ENCODE peak calls at places on chromosomes 3 and 15, in ten cellular contexts. One of them, this sample, is unnamed.

GRCh38 chr15:66193066-66193465 is 60.5 kb downstream of the MEGF11 start:
- DNase-seq in cardiac fibroblast: no peak
- DNase-seq in thoracic aorta: no peak
- DNase-seq in CD8-positive, alpha-beta T cell: no peak
- DNase-seq in stimulated activated effector memory CD8-positive, alpha-beta T cell treated with anti-CD3 and anti-CD28 coated beads, Interleukin-12 subunit alpha, Interleukin-12 subunit beta, amount 100 ng/mL, for 72 hours: no peak
- DNase-seq in body of pancreas: no peak
- DNase-seq in endothelial cell: no peak
- DNase-seq in COR-L47: no peak
- DNase-seq in GM12864: no peak
- DNase-seq in memory B cell: no peak
- DNase-seq in this sample: no peak

GRCh38 chr3:30648670-30649357 is 42.4 kb downstream of the TGFBR2 start:
- DNase-seq in thoracic aorta: no peak
- DNase-seq in GM12864: no peak
- DNase-seq in body of pancreas: no peak
- DNase-seq in memory B cell: no peak
- DNase-seq in CD8-positive, alpha-beta T cell: no peak
- DNase-seq in endothelial cell: no peak
- DNase-seq in stimulated activated effector memory CD8-positive, alpha-beta T cell treated with anti-CD3 and anti-CD28 coated beads, Interleukin-12 subunit alpha, Interleukin-12 subunit beta, amount 100 ng/mL, for 72 hours: no peak
- DNase-seq in COR-L47: no peak
- DNase-seq in cardiac fibroblast: no peak
- DNase-seq in this sample: no peak

GRCh38 chr3:57017481-57017880 is 43.0 kb upstream of the SPATA12 start:
- DNase-seq in stimulated activated effector memory CD8-positive, alpha-beta T cell treated with anti-CD3 and anti-CD28 coated beads, Interleukin-12 subunit alpha, Interleukin-12 subunit beta, amount 100 ng/mL, for 72 hours: no peak
- DNase-seq in CD8-positive, alpha-beta T cell: no peak
- DNase-seq in body of pancreas: peak; percentile 31
- DNase-seq in GM12864: no peak
- DNase-seq in cardiac fibroblast: peak; percentile 51
- DNase-seq in COR-L47: no peak
- DNase-seq in memory B cell: no peak
- DNase-seq in endothelial cell: no peak
- DNase-seq in thoracic aorta: no peak
- DNase-seq in this sample: no peak

GRCh38 chr3:41684802-41685740 is 276.8 kb downstream of the ULK4 start:
- DNase-seq in thoracic aorta: no peak
- DNase-seq in body of pancreas: no peak
- DNase-seq in memory B cell: no peak
- DNase-seq in GM12864: no peak
- DNase-seq in COR-L47: no peak
- DNase-seq in stimulated activated effector memory CD8-positive, alpha-beta T cell treated with anti-CD3 and anti-CD28 coated beads, Interleukin-12 subunit alpha, Interleukin-12 subunit beta, amount 100 ng/mL, for 72 hours: no peak
- DNase-seq in CD8-positive, alpha-beta T cell: no peak
- DNase-seq in cardiac fibroblast: no peak
- DNase-seq in endothelial cell: no peak
- DNase-seq in this sample: no peak

GRCh38 chr3:152382312-152383135 is 113.8 kb downstream of the MBNL1 start:
- DNase-seq in endothelial cell: no peak
- DNase-seq in CD8-positive, alpha-beta T cell: no peak
- DNase-seq in memory B cell: no peak
- DNase-seq in body of pancreas: no peak
- DNase-seq in GM12864: no peak
- DNase-seq in COR-L47: no peak
- DNase-seq in thoracic aorta: no peak
- DNase-seq in cardiac fibroblast: peak; percentile 57
- DNase-seq in stimulated activated effector memory CD8-positive, alpha-beta T cell treated with anti-CD3 and anti-CD28 coated beads, Interleukin-12 subunit alpha, Interleukin-12 subunit beta, amount 100 ng/mL, for 72 hours: no peak
- DNase-seq in this sample: no peak

GRCh38 chr15:78715930-78716329 is 74.9 kb upstream of the CHRNB4 start:
- DNase-seq in body of pancreas: no peak
- DNase-seq in GM12864: no peak
- DNase-seq in cardiac fibroblast: peak; percentile 12
- DNase-seq in stimulated activated effector memory CD8-positive, alpha-beta T cell treated with anti-CD3 and anti-CD28 coated beads, Interleukin-12 subunit alpha, Interleukin-12 subunit beta, amount 100 ng/mL, for 72 hours: no peak
- DNase-seq in CD8-positive, alpha-beta T cell: no peak
- DNase-seq in thoracic aorta: no peak
- DNase-seq in memory B cell: no peak
- DNase-seq in COR-L47: no peak
- DNase-seq in endothelial cell: no peak
- DNase-seq in this sample: no peak

GRCh38 chr3:125150525-125151436 is 61.8 kb downstream of the SLC12A8 start:
- DNase-seq in endothelial cell: peak; percentile 65
- DNase-seq in GM12864: no peak
- DNase-seq in COR-L47: peak; percentile 15
- DNase-seq in memory B cell: no peak
- DNase-seq in thoracic aorta: no peak
- DNase-seq in cardiac fibroblast: no peak
- DNase-seq in body of pancreas: peak; percentile 59
- DNase-seq in stimulated activated effector memory CD8-positive, alpha-beta T cell treated with anti-CD3 and anti-CD28 coated beads, Interleukin-12 subunit alpha, Interleukin-12 subunit beta, amount 100 ng/mL, for 72 hours: peak; percentile 63
- DNase-seq in CD8-positive, alpha-beta T cell: peak; percentile 49
- DNase-seq in this sample: no peak

GRCh38 chr15:94231728-94232086 is 346 bp downstream of the MCTP2 start:
- DNase-seq in GM12864: no peak
- DNase-seq in memory B cell: peak; percentile 12
- DNase-seq in COR-L47: no peak
- DNase-seq in body of pancreas: peak; percentile 42
- DNase-seq in cardiac fibroblast: no peak
- DNase-seq in thoracic aorta: no peak
- DNase-seq in CD8-positive, alpha-beta T cell: no peak
- DNase-seq in endothelial cell: peak; percentile 20
- DNase-seq in stimulated activated effector memory CD8-positive, alpha-beta T cell treated with anti-CD3 and anti-CD28 coated beads, Interleukin-12 subunit alpha, Interleukin-12 subunit beta, amount 100 ng/mL, for 72 hours: no peak
- DNase-seq in this sample: no peak

GRCh38 chr3:150409125-150409526 is 1.0 kb downstream of the TSC22D2 start:
- DNase-seq in CD8-positive, alpha-beta T cell: no peak
- DNase-seq in COR-L47: peak; percentile 41
- DNase-seq in thoracic aorta: no peak
- DNase-seq in cardiac fibroblast: no peak
- DNase-seq in stimulated activated effector memory CD8-positive, alpha-beta T cell treated with anti-CD3 and anti-CD28 coated beads, Interleukin-12 subunit alpha, Interleukin-12 subunit beta, amount 100 ng/mL, for 72 hours: no peak
- DNase-seq in memory B cell: no peak
- DNase-seq in endothelial cell: no peak
- DNase-seq in GM12864: no peak
- DNase-seq in body of pancreas: no peak
- DNase-seq in this sample: no peak

GRCh38 chr3:136916200-136916599 is 41.6 kb upstream of the IL20RB start:
- DNase-seq in endothelial cell: no peak
- DNase-seq in COR-L47: no peak
- DNase-seq in GM12864: no peak
- DNase-seq in CD8-positive, alpha-beta T cell: no peak
- DNase-seq in body of pancreas: no peak
- DNase-seq in thoracic aorta: no peak
- DNase-seq in cardiac fibroblast: no peak
- DNase-seq in stimulated activated effector memory CD8-positive, alpha-beta T cell treated with anti-CD3 and anti-CD28 coated beads, Interleukin-12 subunit alpha, Interleukin-12 subunit beta, amount 100 ng/mL, for 72 hours: no peak
- DNase-seq in memory B cell: no peak
- DNase-seq in this sample: no peak

GRCh38 chr3:186259612-186260383 is 102.2 kb downstream of the DGKG start:
- DNase-seq in body of pancreas: peak; percentile 81
- DNase-seq in GM12864: no peak
- DNase-seq in cardiac fibroblast: peak; percentile 72
- DNase-seq in endothelial cell: peak; percentile 88
- DNase-seq in memory B cell: peak; percentile 70
- DNase-seq in COR-L47: peak; percentile 58
- DNase-seq in thoracic aorta: no peak
- DNase-seq in stimulated activated effector memory CD8-positive, alpha-beta T cell treated with anti-CD3 and anti-CD28 coated beads, Interleukin-12 subunit alpha, Interleukin-12 subunit beta, amount 100 ng/mL, for 72 hours: peak; percentile 37
- DNase-seq in CD8-positive, alpha-beta T cell: peak; percentile 54
- DNase-seq in this sample: peak; percentile 49

GRCh38 chr15:44584162-44584749 is 47.3 kb downstream of the EIF3J start:
- DNase-seq in COR-L47: no peak
- DNase-seq in GM12864: peak; percentile 12
- DNase-seq in thoracic aorta: no peak
- DNase-seq in cardiac fibroblast: peak; percentile 47
- DNase-seq in CD8-positive, alpha-beta T cell: peak; percentile 58
- DNase-seq in memory B cell: peak; percentile 49
- DNase-seq in body of pancreas: peak; percentile 31
- DNase-seq in stimulated activated effector memory CD8-positive, alpha-beta T cell treated with anti-CD3 and anti-CD28 coated beads, Interleukin-12 subunit alpha, Interleukin-12 subunit beta, amount 100 ng/mL, for 72 hours: peak; percentile 36
- DNase-seq in endothelial cell: peak; percentile 41
- DNase-seq in this sample: no peak

GRCh38 chr3:65285956-65286355 is 598.2 kb upstream of the ADAMTS9 start:
- DNase-seq in CD8-positive, alpha-beta T cell: no peak
- DNase-seq in cardiac fibroblast: no peak
- DNase-seq in endothelial cell: no peak
- DNase-seq in COR-L47: no peak
- DNase-seq in stimulated activated effector memory CD8-positive, alpha-beta T cell treated with anti-CD3 and anti-CD28 coated beads, Interleukin-12 subunit alpha, Interleukin-12 subunit beta, amount 100 ng/mL, for 72 hours: no peak
- DNase-seq in memory B cell: no peak
- DNase-seq in thoracic aorta: no peak
- DNase-seq in GM12864: no peak
- DNase-seq in body of pancreas: no peak
- DNase-seq in this sample: no peak

GRCh38 chr15:100849021-100849831 is 30.4 kb upstream of the ALDH1A3 start:
- DNase-seq in CD8-positive, alpha-beta T cell: peak; percentile 61
- DNase-seq in GM12864: no peak
- DNase-seq in body of pancreas: peak; percentile 65
- DNase-seq in endothelial cell: peak; percentile 15
- DNase-seq in memory B cell: peak; percentile 29
- DNase-seq in stimulated activated effector memory CD8-positive, alpha-beta T cell treated with anti-CD3 and anti-CD28 coated beads, Interleukin-12 subunit alpha, Interleukin-12 subunit beta, amount 100 ng/mL, for 72 hours: no peak
- DNase-seq in cardiac fibroblast: peak; percentile 26
- DNase-seq in COR-L47: peak; percentile 45
- DNase-seq in thoracic aorta: no peak
- DNase-seq in this sample: peak; percentile 18

GRCh38 chr15:59550961-59551360 is 60.6 kb upstream of the GCNT3 start:
- DNase-seq in COR-L47: no peak
- DNase-seq in body of pancreas: no peak
- DNase-seq in endothelial cell: no peak
- DNase-seq in memory B cell: no peak
- DNase-seq in thoracic aorta: no peak
- DNase-seq in CD8-positive, alpha-beta T cell: no peak
- DNase-seq in GM12864: no peak
- DNase-seq in stimulated activated effector memory CD8-positive, alpha-beta T cell treated with anti-CD3 and anti-CD28 coated beads, Interleukin-12 subunit alpha, Interleukin-12 subunit beta, amount 100 ng/mL, for 72 hours: no peak
- DNase-seq in cardiac fibroblast: no peak
- DNase-seq in this sample: no peak

GRCh38 chr3:57227930-57228733 is 603 bp downstream of the APPL1 start:
- DNase-seq in stimulated activated effector memory CD8-positive, alpha-beta T cell treated with anti-CD3 and anti-CD28 coated beads, Interleukin-12 subunit alpha, Interleukin-12 subunit beta, amount 100 ng/mL, for 72 hours: peak; percentile 15
- DNase-seq in thoracic aorta: no peak
- DNase-seq in COR-L47: no peak
- DNase-seq in body of pancreas: peak; percentile 43
- DNase-seq in cardiac fibroblast: peak; percentile 55
- DNase-seq in endothelial cell: peak; percentile 38
- DNase-seq in CD8-positive, alpha-beta T cell: peak; percentile 51
- DNase-seq in GM12864: no peak
- DNase-seq in memory B cell: no peak
- DNase-seq in this sample: peak; percentile 26

GRCh38 chr3:18062289-18063025 is 320.0 kb upstream of the TBC1D5 start:
- DNase-seq in body of pancreas: no peak
- DNase-seq in CD8-positive, alpha-beta T cell: no peak
- DNase-seq in GM12864: no peak
- DNase-seq in endothelial cell: no peak
- DNase-seq in thoracic aorta: no peak
- DNase-seq in cardiac fibroblast: no peak
- DNase-seq in stimulated activated effector memory CD8-positive, alpha-beta T cell treated with anti-CD3 and anti-CD28 coated beads, Interleukin-12 subunit alpha, Interleukin-12 subunit beta, amount 100 ng/mL, for 72 hours: no peak
- DNase-seq in COR-L47: no peak
- DNase-seq in memory B cell: no peak
- DNase-seq in this sample: no peak

GRCh38 chr15:83626171-83626802 is 27.6 kb upstream of the ADAMTSL3 start:
- DNase-seq in thoracic aorta: no peak
- DNase-seq in GM12864: no peak
- DNase-seq in memory B cell: no peak
- DNase-seq in endothelial cell: no peak
- DNase-seq in cardiac fibroblast: peak; percentile 11
- DNase-seq in body of pancreas: no peak
- DNase-seq in CD8-positive, alpha-beta T cell: no peak
- DNase-seq in stimulated activated effector memory CD8-positive, alpha-beta T cell treated with anti-CD3 and anti-CD28 coated beads, Interleukin-12 subunit alpha, Interleukin-12 subunit beta, amount 100 ng/mL, for 72 hours: no peak
- DNase-seq in COR-L47: no peak
- DNase-seq in this sample: no peak

GRCh38 chr3:148815736-148816135 is 11.9 kb upstream of the CPB1 start:
- DNase-seq in thoracic aorta: no peak
- DNase-seq in stimulated activated effector memory CD8-positive, alpha-beta T cell treated with anti-CD3 and anti-CD28 coated beads, Interleukin-12 subunit alpha, Interleukin-12 subunit beta, amount 100 ng/mL, for 72 hours: no peak
- DNase-seq in body of pancreas: no peak
- DNase-seq in COR-L47: no peak
- DNase-seq in memory B cell: no peak
- DNase-seq in endothelial cell: no peak
- DNase-seq in CD8-positive, alpha-beta T cell: no peak
- DNase-seq in cardiac fibroblast: no peak
- DNase-seq in GM12864: no peak
- DNase-seq in this sample: no peak

GRCh38 chr3:102741105-102741504 is 306.3 kb downstream of the ZPLD1 start:
- DNase-seq in cardiac fibroblast: no peak
- DNase-seq in CD8-positive, alpha-beta T cell: no peak
- DNase-seq in COR-L47: peak; percentile 10
- DNase-seq in GM12864: no peak
- DNase-seq in memory B cell: no peak
- DNase-seq in body of pancreas: no peak
- DNase-seq in endothelial cell: no peak
- DNase-seq in stimulated activated effector memory CD8-positive, alpha-beta T cell treated with anti-CD3 and anti-CD28 coated beads, Interleukin-12 subunit alpha, Interleukin-12 subunit beta, amount 100 ng/mL, for 72 hours: no peak
- DNase-seq in thoracic aorta: no peak
- DNase-seq in this sample: no peak

GRCh38 chr15:91113036-91113435 is 13.0 kb downstream of the SV2B start:
- DNase-seq in cardiac fibroblast: no peak
- DNase-seq in GM12864: no peak
- DNase-seq in thoracic aorta: no peak
- DNase-seq in endothelial cell: no peak
- DNase-seq in COR-L47: peak; percentile 2
- DNase-seq in memory B cell: no peak
- DNase-seq in body of pancreas: no peak
- DNase-seq in CD8-positive, alpha-beta T cell: no peak
- DNase-seq in stimulated activated effector memory CD8-positive, alpha-beta T cell treated with anti-CD3 and anti-CD28 coated beads, Interleukin-12 subunit alpha, Interleukin-12 subunit beta, amount 100 ng/mL, for 72 hours: no peak
- DNase-seq in this sample: no peak

GRCh38 chr15:83694030-83694429 is 40.1 kb downstream of the ADAMTSL3 start:
- DNase-seq in GM12864: no peak
- DNase-seq in stimulated activated effector memory CD8-positive, alpha-beta T cell treated with anti-CD3 and anti-CD28 coated beads, Interleukin-12 subunit alpha, Interleukin-12 subunit beta, amount 100 ng/mL, for 72 hours: no peak
- DNase-seq in CD8-positive, alpha-beta T cell: no peak
- DNase-seq in cardiac fibroblast: peak; percentile 65
- DNase-seq in thoracic aorta: no peak
- DNase-seq in memory B cell: no peak
- DNase-seq in endothelial cell: no peak
- DNase-seq in body of pancreas: no peak
- DNase-seq in COR-L47: no peak
- DNase-seq in this sample: no peak

GRCh38 chr3:42980909-42981308 is 1.8 kb downstream of the GASK1A start:
- DNase-seq in stimulated activated effector memory CD8-positive, alpha-beta T cell treated with anti-CD3 and anti-CD28 coated beads, Interleukin-12 subunit alpha, Interleukin-12 subunit beta, amount 100 ng/mL, for 72 hours: no peak
- DNase-seq in thoracic aorta: no peak
- DNase-seq in CD8-positive, alpha-beta T cell: no peak
- DNase-seq in endothelial cell: no peak
- DNase-seq in body of pancreas: no peak
- DNase-seq in GM12864: no peak
- DNase-seq in COR-L47: no peak
- DNase-seq in memory B cell: no peak
- DNase-seq in cardiac fibroblast: no peak
- DNase-seq in this sample: no peak

GRCh38 chr3:179266701-179267211 is 15.8 kb upstream of the KCNMB3 start:
- DNase-seq in stimulated activated effector memory CD8-positive, alpha-beta T cell treated with anti-CD3 and anti-CD28 coated beads, Interleukin-12 subunit alpha, Interleukin-12 subunit beta, amount 100 ng/mL, for 72 hours: no peak
- DNase-seq in body of pancreas: no peak
- DNase-seq in GM12864: no peak
- DNase-seq in thoracic aorta: no peak
- DNase-seq in cardiac fibroblast: no peak
- DNase-seq in CD8-positive, alpha-beta T cell: no peak
- DNase-seq in endothelial cell: peak; percentile 32
- DNase-seq in COR-L47: no peak
- DNase-seq in memory B cell: no peak
- DNase-seq in this sample: no peak

GRCh38 chr15:57527382-57528091 is 64.2 kb upstream of the MYZAP start:
- DNase-seq in memory B cell: peak; percentile 51
- DNase-seq in cardiac fibroblast: peak; percentile 93
- DNase-seq in endothelial cell: peak; percentile 27
- DNase-seq in body of pancreas: peak; percentile 64
- DNase-seq in COR-L47: peak; percentile 89
- DNase-seq in CD8-positive, alpha-beta T cell: no peak
- DNase-seq in stimulated activated effector memory CD8-positive, alpha-beta T cell treated with anti-CD3 and anti-CD28 coated beads, Interleukin-12 subunit alpha, Interleukin-12 subunit beta, amount 100 ng/mL, for 72 hours: no peak
- DNase-seq in thoracic aorta: no peak
- DNase-seq in GM12864: peak; percentile 36
- DNase-seq in this sample: peak; percentile 28

GRCh38 chr15:85671156-85671555 is 123.6 kb downstream of the KLHL25 start:
- DNase-seq in body of pancreas: no peak
- DNase-seq in GM12864: no peak
- DNase-seq in memory B cell: no peak
- DNase-seq in endothelial cell: no peak
- DNase-seq in stimulated activated effector memory CD8-positive, alpha-beta T cell treated with anti-CD3 and anti-CD28 coated beads, Interleukin-12 subunit alpha, Interleukin-12 subunit beta, amount 100 ng/mL, for 72 hours: no peak
- DNase-seq in CD8-positive, alpha-beta T cell: no peak
- DNase-seq in COR-L47: no peak
- DNase-seq in cardiac fibroblast: no peak
- DNase-seq in thoracic aorta: no peak
- DNase-seq in this sample: no peak